ENCODE peak calls at places on chromosome 19, in seven cellular contexts. One of them, this sample, is unnamed.

GRCh38 chr19:22627526-22627925 is 6.6 kb upstream of the ZNF492 start:
- DNase-seq in stimulated activated CD8-positive, alpha-beta memory T cell treated with anti-CD3 and anti-CD28 coated beads, Interleukin-7, amount 100 ng/mL, for 24 hours: no peak
- DNase-seq in substantia nigra: no peak
- DNase-seq in activated naive CD4-positive, alpha-beta T cell treated with anti-CD3 and anti-CD28 coated beads for 36 hours: no peak
- DNase-seq in endothelial cell: no peak
- DNase-seq in AG20443: no peak
- DNase-seq in RWPE1: no peak
- DNase-seq in this sample: no peak

GRCh38 chr19:12790628-12791344 is 500 bp upstream of the JUNB start:
- DNase-seq in substantia nigra: no peak
- DNase-seq in endothelial cell: no peak
- DNase-seq in activated naive CD4-positive, alpha-beta T cell treated with anti-CD3 and anti-CD28 coated beads for 36 hours: no peak
- DNase-seq in AG20443: no peak
- DNase-seq in RWPE1: no peak
- DNase-seq in stimulated activated CD8-positive, alpha-beta memory T cell treated with anti-CD3 and anti-CD28 coated beads, Interleukin-7, amount 100 ng/mL, for 24 hours: no peak
- DNase-seq in this sample: no peak

GRCh38 chr19:38538386-38538785 is 79.4 kb downstream of the MAP4K1 start:
- DNase-seq in AG20443: no peak
- DNase-seq in activated naive CD4-positive, alpha-beta T cell treated with anti-CD3 and anti-CD28 coated beads for 36 hours: no peak
- DNase-seq in stimulated activated CD8-positive, alpha-beta memory T cell treated with anti-CD3 and anti-CD28 coated beads, Interleukin-7, amount 100 ng/mL, for 24 hours: no peak
- DNase-seq in endothelial cell: no peak
- DNase-seq in substantia nigra: no peak
- DNase-seq in RWPE1: no peak
- DNase-seq in this sample: no peak

GRCh38 chr19:30105723-30106122 is 163.7 kb downstream of the URI1 start:
- DNase-seq in substantia nigra: no peak
- DNase-seq in stimulated activated CD8-positive, alpha-beta memory T cell treated with anti-CD3 and anti-CD28 coated beads, Interleukin-7, amount 100 ng/mL, for 24 hours: no peak
- DNase-seq in endothelial cell: no peak
- DNase-seq in AG20443: no peak
- DNase-seq in RWPE1: no peak
- DNase-seq in activated naive CD4-positive, alpha-beta T cell treated with anti-CD3 and anti-CD28 coated beads for 36 hours: no peak
- DNase-seq in this sample: no peak

GRCh38 chr19:45972081-45972943 is 1.4 kb downstream of the NOVA2 start:
- DNase-seq in AG20443: no peak
- DNase-seq in RWPE1: no peak
- DNase-seq in activated naive CD4-positive, alpha-beta T cell treated with anti-CD3 and anti-CD28 coated beads for 36 hours: peak
- DNase-seq in substantia nigra: no peak
- DNase-seq in endothelial cell: no peak
- DNase-seq in stimulated activated CD8-positive, alpha-beta memory T cell treated with anti-CD3 and anti-CD28 coated beads, Interleukin-7, amount 100 ng/mL, for 24 hours: no peak
- DNase-seq in this sample: peak

GRCh38 chr19:1540353-1540925 is 16.6 kb downstream of the PLK5 start:
- DNase-seq in AG20443: no peak
- DNase-seq in RWPE1: no peak
- DNase-seq in activated naive CD4-positive, alpha-beta T cell treated with anti-CD3 and anti-CD28 coated beads for 36 hours: no peak
- DNase-seq in endothelial cell: no peak
- DNase-seq in stimulated activated CD8-positive, alpha-beta memory T cell treated with anti-CD3 and anti-CD28 coated beads, Interleukin-7, amount 100 ng/mL, for 24 hours: no peak
- DNase-seq in substantia nigra: no peak
- DNase-seq in this sample: no peak

GRCh38 chr19:18768046-18768771 is 22.9 kb downstream of the COMP start:
- DNase-seq in RWPE1: no peak
- DNase-seq in stimulated activated CD8-positive, alpha-beta memory T cell treated with anti-CD3 and anti-CD28 coated beads, Interleukin-7, amount 100 ng/mL, for 24 hours: no peak
- DNase-seq in activated naive CD4-positive, alpha-beta T cell treated with anti-CD3 and anti-CD28 coated beads for 36 hours: no peak
- DNase-seq in substantia nigra: no peak
- DNase-seq in AG20443: no peak
- DNase-seq in endothelial cell: no peak
- DNase-seq in this sample: no peak

GRCh38 chr19:1839658-1840540 is 8.4 kb downstream of the REXO1 start:
- DNase-seq in RWPE1: no peak
- DNase-seq in stimulated activated CD8-positive, alpha-beta memory T cell treated with anti-CD3 and anti-CD28 coated beads, Interleukin-7, amount 100 ng/mL, for 24 hours: no peak
- DNase-seq in activated naive CD4-positive, alpha-beta T cell treated with anti-CD3 and anti-CD28 coated beads for 36 hours: no peak
- DNase-seq in endothelial cell: no peak
- DNase-seq in substantia nigra: no peak
- DNase-seq in AG20443: no peak
- DNase-seq in this sample: no peak

GRCh38 chr19:1231729-1232128 is 6.1 kb downstream of the CBARP start:
- DNase-seq in AG20443: no peak
- DNase-seq in stimulated activated CD8-positive, alpha-beta memory T cell treated with anti-CD3 and anti-CD28 coated beads, Interleukin-7, amount 100 ng/mL, for 24 hours: no peak
- DNase-seq in RWPE1: no peak
- DNase-seq in substantia nigra: no peak
- DNase-seq in endothelial cell: no peak
- DNase-seq in activated naive CD4-positive, alpha-beta T cell treated with anti-CD3 and anti-CD28 coated beads for 36 hours: no peak
- DNase-seq in this sample: no peak